ENCODE peak calls at places on chromosomes 4 and X, in eight cellular contexts. L, X, T, C, S, N, G and E are unnamed samples.

GRCh38 chr4:181528570-181529184 is 714.5 kb upstream of the TENM3 start:
- DNase-seq in L (peak), T (peak), C (no peak), S (peak), G (peak), X (no peak), N (peak), E (no peak)

GRCh38 chr4:5460106-5460801 is 248.1 kb downstream of the EVC2 start:
- DNase-seq in C (no peak), T (peak), G (no peak), L (no peak), S (no peak), X (peak), N (no peak), E (no peak)

GRCh38 chrX:18769812-18770573 is 62.5 kb downstream of the PPEF1 start:
- DNase-seq in T (no peak), X (no peak), G (no peak), C (no peak), N (no peak), L (no peak), S (no peak), E (no peak)

GRCh38 chr4:17164656-17165055 is 266.2 kb upstream of the LDB2 start:
- DNase-seq in L (no peak), T (no peak), C (no peak), G (no peak), S (no peak), N (no peak), X (no peak), E (no peak)

GRCh38 chrX:53312946-53313745 is 31.8 kb upstream of the IQSEC2 start:
- DNase-seq in G (peak), L (no peak), T (peak), C (peak), S (peak), X (no peak), N (no peak), E (peak)

GRCh38 chr4:94548571-94548970 is 96.8 kb downstream of the PDLIM5 start:
- DNase-seq in T (no peak), X (no peak), C (no peak), G (no peak), N (no peak), S (no peak), L (no peak), E (no peak)

GRCh38 chrX:41960142-41960541 is 36.8 kb upstream of the CASK start:
- DNase-seq in G (no peak), C (no peak), L (no peak), X (no peak), N (no peak), S (no peak), T (no peak), E (no peak)

GRCh38 chr4:67659065-67659464 is 41.9 kb downstream of the UBA6 start:
- DNase-seq in G (no peak), X (no peak), N (no peak), L (no peak), T (no peak), C (no peak), S (no peak), E (no peak)

GRCh38 chrX:85930099-85930498 is 117.3 kb downstream of the CHM start:
- DNase-seq in S (no peak), N (no peak), G (no peak), C (no peak), X (no peak), L (no peak), T (no peak), E (no peak)

GRCh38 chr4:149183638-149184037 is 632.0 kb downstream of the IQCM start:
- DNase-seq in L (no peak), C (no peak), T (no peak), S (no peak), G (no peak), X (no peak), N (no peak), E (no peak)

GRCh38 chr4:3791910-3792542 is 25.8 kb downstream of the ADRA2C start:
- DNase-seq in T (peak), G (no peak), S (no peak), L (no peak), N (peak), C (no peak), X (no peak), E (no peak)

GRCh38 chrX:153864101-153864500 is 21.9 kb downstream of the L1CAM start:
- DNase-seq in T (no peak), L (no peak), G (no peak), S (no peak), N (no peak), C (no peak), X (peak), E (no peak)

GRCh38 chrX:115449742-115450141 is 111.2 kb upstream of the PLS3 start:
- DNase-seq in X (no peak), G (no peak), L (no peak), T (no peak), C (no peak), S (no peak), N (no peak), E (no peak)

GRCh38 chr4:154425514-154425913 is 66.1 kb downstream of the DCHS2 start:
- DNase-seq in T (no peak), X (no peak), N (no peak), G (no peak), L (no peak), S (no peak), C (no peak), E (no peak)

GRCh38 chr4:108350332-108350731 is 181.6 kb upstream of the LEF1 start:
- DNase-seq in G (no peak), L (no peak), T (no peak), X (no peak), S (no peak), C (no peak), N (no peak), E (no peak)